ENCODE peak calls at places on chromosomes 11 and 22, in seven cellular contexts. C, O, F, M, J, T and K are unnamed samples.

GRCh38 chr11:15873501-15873900 is 482.8 kb downstream of the SOX6 start:
- DNase-seq in C (no peak), F (no peak), T (no peak), J (no peak), O (no peak), M (no peak), K (no peak)

GRCh38 chr22:17575151-17575550 is 11.9 kb downstream of the SLC25A18 start:
- DNase-seq in O (no peak), F (no peak), M (no peak), C (no peak), J (no peak), T (no peak), K (no peak)

GRCh38 chr11:61917357-61918109 is at the start of gene RAB3IL1:
- DNase-seq in M (no peak), T (no peak), J (peak), C (peak), O (no peak), F (peak), K (no peak)

GRCh38 chr11:12811861-12812260 is 137.6 kb downstream of the TEAD1 start:
- DNase-seq in F (no peak), C (no peak), O (no peak), J (no peak), T (no peak), M (no peak), K (no peak)

GRCh38 chr22:44225812-44226211 is 45.1 kb downstream of the PARVG start:
- DNase-seq in C (no peak), M (no peak), J (no peak), O (no peak), F (no peak), T (peak), K (no peak)

GRCh38 chr11:27362749-27363575 is at the start of gene CCDC34:
- DNase-seq in F (peak), J (peak), O (peak), T (peak), M (peak), C (peak), K (peak)

GRCh38 chr11:49377978-49378377 is 169.6 kb upstream of the FOLH1 start:
- DNase-seq in O (no peak), J (no peak), F (no peak), T (no peak), C (no peak), M (no peak), K (no peak)

GRCh38 chr22:38138961-38139360 is 28.5 kb upstream of the BAIAP2L2 start:
- DNase-seq in C (no peak), M (peak), T (no peak), O (no peak), F (no peak), J (no peak), K (no peak)

GRCh38 chr11:67521924-67522323 is 1.3 kb downstream of the CABP2 start:
- DNase-seq in O (no peak), J (no peak), F (no peak), M (no peak), C (no peak), T (no peak), K (no peak)

GRCh38 chr11:72736452-72737069 is 15.6 kb downstream of the ARAP1 start:
- DNase-seq in C (peak), F (peak), J (peak), T (peak), O (peak), M (no peak), K (no peak)

GRCh38 chr11:79438631-79439429 is 2.0 kb downstream of the TENM4 start:
- DNase-seq in C (peak), T (no peak), J (peak), M (peak), F (no peak), O (no peak), K (no peak)

GRCh38 chr11:77301510-77301909 is at the start of gene GDPD4:
- DNase-seq in M (no peak), O (no peak), F (no peak), T (no peak), C (no peak), J (no peak), K (no peak)

GRCh38 chr11:77302752-77303151 is 1.3 kb upstream of the GDPD4 start:
- DNase-seq in T (no peak), F (no peak), O (no peak), J (no peak), C (no peak), M (no peak), K (no peak)

GRCh38 chr11:77299528-77299993 is 1.9 kb downstream of the GDPD4 start:
- DNase-seq in M (no peak), O (no peak), C (no peak), F (no peak), J (no peak), T (no peak), K (no peak)

GRCh38 chr11:77300695-77301094 is 791 bp downstream of the GDPD4 start:
- DNase-seq in F (no peak), J (no peak), C (no peak), M (no peak), T (no peak), O (no peak), K (no peak)

GRCh38 chr11:77303328-77303727 is 1.8 kb upstream of the GDPD4 start:
- DNase-seq in O (no peak), C (no peak), M (no peak), J (no peak), T (no peak), F (no peak), K (no peak)
- TF ChIP-seq CTCF in O (no peak), C (no peak), M (no peak), J (no peak), T (no peak), F (no peak), K (no peak)

DNA sequence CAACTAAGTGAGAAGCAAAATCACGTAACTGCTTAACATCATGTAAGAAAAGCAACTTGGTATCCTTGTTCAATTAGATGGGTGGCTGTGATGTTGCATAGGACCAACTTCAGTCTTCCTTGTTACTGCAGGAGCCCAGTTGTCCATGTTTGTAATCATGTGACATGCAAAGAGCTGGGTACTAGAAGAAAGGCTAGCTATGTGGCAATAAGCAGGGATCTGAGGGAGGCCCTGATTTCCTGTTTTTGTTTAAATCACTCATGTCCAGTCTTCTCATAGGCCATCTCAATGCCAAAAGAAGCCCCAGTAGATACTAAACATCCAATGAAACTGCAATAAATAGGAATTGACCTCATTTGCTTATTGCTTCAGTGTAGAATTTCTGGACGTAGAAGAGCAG is 140.7 kb upstream of the ARHGAP20 start:
- DNase-seq in T (no peak), O (no peak), C (no peak), M (no peak), F (no peak), J (no peak), K (no peak)
- TF ChIP-seq CTCF in T (no peak), O (no peak), C (no peak), M (no peak), F (no peak), J (no peak), K (no peak)

GRCh38 chr11:128531588-128531987 is 55.8 kb downstream of the ETS1 start:
- DNase-seq in M (no peak), T (no peak), J (no peak), C (no peak), O (no peak), F (no peak), K (no peak)

GRCh38 chr11:128527046-128527445 is 60.3 kb downstream of the ETS1 start:
- DNase-seq in M (no peak), C (no peak), O (no peak), J (no peak), T (no peak), F (no peak), K (no peak)

GRCh38 chr11:128525411-128526243 is 61.7 kb downstream of the ETS1 start:
- DNase-seq in M (no peak), T (no peak), J (no peak), F (no peak), C (no peak), O (no peak), K (no peak)

GRCh38 chr11:128530119-128531091 is 57.0 kb downstream of the ETS1 start:
- DNase-seq in F (peak), T (no peak), J (no peak), M (no peak), C (peak), O (no peak), K (no peak)

GRCh38 chr11:128528294-128528693 is 59.1 kb downstream of the ETS1 start:
- DNase-seq in O (no peak), T (no peak), J (no peak), M (no peak), C (no peak), F (no peak), K (no peak)
- TF ChIP-seq CTCF in O (no peak), T (no peak), J (no peak), M (no peak), C (no peak), F (no peak), K (no peak)

GRCh38 chr11:2929880-2930704 is 872 bp upstream of the PHLDA2 start:
- DNase-seq in C (peak), M (peak), F (peak), O (no peak), J (no peak), T (no peak), K (peak)

GRCh38 chr11:2927493-2927800 is 1.8 kb downstream of the PHLDA2 start:
- DNase-seq in F (no peak), T (no peak), J (no peak), O (no peak), C (peak), M (peak), K (no peak)

GRCh38 chr11:2929511-2929879 is 275 bp upstream of the PHLDA2 start:
- DNase-seq in F (peak), O (no peak), J (peak), C (peak), M (peak), T (peak), K (peak)

GRCh38 chr11:2927851-2928604 is 1.2 kb downstream of the PHLDA2 start:
- DNase-seq in M (peak), J (no peak), F (peak), T (no peak), O (no peak), C (peak), K (no peak)

DNA sequence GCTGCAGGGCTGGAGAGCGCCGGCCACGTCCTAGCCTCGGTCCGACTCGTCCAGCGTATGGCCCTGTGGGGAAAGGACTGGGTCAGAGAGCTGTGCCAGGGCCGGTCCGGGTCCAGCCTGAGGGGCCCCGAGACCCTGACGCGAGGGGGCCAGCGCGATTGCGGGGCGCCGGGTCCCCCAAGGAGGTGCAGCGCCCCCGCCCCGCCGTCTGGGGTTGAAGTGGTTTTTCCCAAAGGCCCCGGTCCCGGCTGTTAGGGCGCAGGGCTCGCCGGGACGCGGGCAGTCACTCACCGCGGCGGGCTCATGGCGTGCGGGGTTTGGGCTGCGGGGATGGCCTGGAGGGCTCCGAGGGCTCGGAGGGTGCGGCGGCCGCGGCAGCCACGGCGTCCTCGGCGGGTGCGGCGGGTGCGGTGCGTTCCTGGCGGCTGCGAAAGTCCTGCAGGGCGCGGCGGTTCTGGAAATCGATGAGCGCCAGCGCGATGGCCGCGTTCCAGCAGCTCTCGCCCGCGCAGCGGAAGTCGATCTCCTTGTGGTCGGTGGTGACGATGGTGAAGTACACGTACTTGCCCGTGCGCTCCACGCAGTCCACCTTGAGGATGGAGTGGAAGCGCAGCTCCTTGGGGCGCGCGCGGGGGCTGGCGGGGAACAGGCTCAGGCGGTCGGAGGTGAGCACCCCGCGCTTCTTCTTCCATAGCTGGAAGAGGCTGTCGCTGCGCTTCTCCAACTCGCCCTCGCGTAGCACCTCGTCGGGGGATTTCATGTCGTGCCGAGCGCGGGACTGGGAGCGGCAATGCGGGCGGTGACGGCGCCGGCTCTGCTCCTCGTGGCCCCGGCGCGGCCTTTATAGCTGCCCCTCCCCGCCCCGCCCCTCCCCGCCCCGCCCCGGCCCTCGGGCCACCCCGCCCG is at the start of gene PHLDA2:
- DNase-seq in J (peak), C (peak), O (peak), F (peak), M (peak), T (peak), K (no peak)
- TF ChIP-seq CTCF in J (no peak), C (no peak), O (no peak), F (no peak), M (no peak), T (no peak), K (no peak)

DNA sequence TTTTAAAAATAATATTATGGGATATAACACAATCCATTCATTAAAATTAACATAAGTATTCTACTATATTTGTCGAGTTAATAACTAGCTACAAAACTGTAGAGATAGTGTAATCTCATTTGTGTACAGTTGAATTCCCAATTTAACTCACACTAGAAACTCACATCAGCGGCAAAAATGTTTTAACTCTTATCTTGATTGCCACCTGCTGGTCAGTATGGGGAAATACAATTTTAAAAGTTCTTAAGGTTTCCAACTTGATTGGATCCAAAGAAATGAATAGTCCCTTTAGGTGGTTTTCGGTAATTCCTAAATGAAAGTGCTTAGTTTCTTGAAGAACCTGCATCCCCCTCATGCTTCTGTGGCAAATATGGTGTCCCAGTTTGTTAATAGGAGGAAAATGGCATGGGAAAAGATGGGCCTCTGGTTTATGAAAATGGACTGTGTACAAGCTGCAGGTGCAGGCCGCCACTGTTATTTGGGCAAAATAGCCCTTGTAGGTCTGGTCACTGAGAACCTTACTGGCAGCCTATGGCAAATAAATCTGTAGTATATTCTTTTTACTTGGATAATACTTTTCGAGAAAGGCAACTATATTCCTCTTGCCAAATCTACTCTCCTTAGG is 33.7 kb upstream of the SLC17A6 start:
- DNase-seq in F (peak), C (no peak), J (no peak), M (no peak), T (no peak), O (no peak), K (no peak)
- TF ChIP-seq CTCF in F (peak), C (peak), J (no peak), M (peak), T (peak), O (peak), K (no peak)

DNA sequence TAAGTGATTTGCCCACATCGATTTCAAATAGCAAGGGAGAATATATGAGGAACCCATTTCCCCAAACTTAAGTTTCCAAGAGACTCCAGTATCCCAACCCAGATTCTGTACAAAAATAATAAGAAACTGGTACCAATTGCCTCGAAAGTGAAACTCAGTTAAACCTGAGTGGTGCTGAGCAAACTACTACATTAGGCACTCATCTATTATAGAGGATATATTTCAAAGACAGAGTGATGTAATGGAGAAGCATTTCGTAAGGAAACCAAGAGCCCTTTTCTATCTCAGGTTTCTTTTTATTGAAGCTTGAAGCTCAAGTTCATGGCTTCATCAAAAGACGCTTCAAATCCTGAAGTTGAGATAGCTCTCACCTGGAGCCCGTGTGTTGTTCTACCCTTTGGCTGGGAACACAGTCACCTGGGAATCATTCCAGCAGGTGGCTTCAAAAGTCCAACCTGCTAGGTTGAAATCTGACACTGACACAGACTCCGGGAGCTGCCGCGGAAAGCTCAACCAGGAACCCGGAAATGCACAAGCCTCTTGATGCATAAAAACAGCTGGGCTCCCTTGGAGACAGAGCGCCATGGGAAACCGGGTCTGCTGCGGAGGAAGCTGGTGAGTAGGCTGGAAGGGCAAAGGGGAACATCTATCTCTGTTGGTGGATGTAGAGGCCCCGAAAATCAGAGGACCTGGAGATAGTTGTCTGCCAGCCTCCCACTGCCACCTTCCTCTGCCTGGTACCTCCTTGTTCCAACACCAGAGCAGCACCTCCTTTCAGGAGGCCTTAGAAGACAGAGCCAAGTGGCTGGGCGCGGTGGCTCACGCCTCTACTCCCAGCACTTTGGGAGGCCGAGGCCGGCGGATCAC is at the start of gene C11orf52:
- DNase-seq in O (no peak), F (peak), M (no peak), J (no peak), C (peak), T (peak), K (no peak)
- TF ChIP-seq CTCF in O (no peak), F (no peak), M (no peak), J (no peak), C (no peak), T (no peak), K (no peak)

GRCh38 chr11:69467196-69467595 is 14.3 kb upstream of the LINC01488 start:
- DNase-seq in J (no peak), T (no peak), O (no peak), F (no peak), C (no peak), M (no peak), K (no peak)
- TF ChIP-seq CTCF in J (no peak), T (no peak), O (no peak), F (no peak), C (no peak), M (no peak), K (no peak)